ENCODE peak calls at places on chromosomes 6 and 20, in eight cellular contexts. One of them, this sample, is unnamed.

GRCh38 chr20:62195072-62195400 is 12.2 kb downstream of the MTG2 start:
- DNase-seq in GM12865: no peak
- DNase-seq in PC-3: no peak
- DNase-seq in GM23338: no peak
- DNase-seq in uterus: no peak
- DNase-seq in A549: no peak
- DNase-seq in psoas muscle: no peak
- DNase-seq in esophagus muscularis mucosa: no peak
- DNase-seq in this sample: no peak

GRCh38 chr20:14992071-14992654 is 654.8 kb upstream of the FLRT3 start:
- DNase-seq in GM12865: no peak
- DNase-seq in PC-3: peak
- DNase-seq in GM23338: no peak
- DNase-seq in uterus: no peak
- DNase-seq in A549: peak
- DNase-seq in psoas muscle: no peak
- DNase-seq in esophagus muscularis mucosa: no peak
- DNase-seq in this sample: no peak

GRCh38 chr6:95087394-95088097 is 489.8 kb upstream of the MANEA start:
- DNase-seq in GM12865: no peak
- DNase-seq in PC-3: peak
- DNase-seq in GM23338: no peak
- DNase-seq in uterus: no peak
- DNase-seq in A549: no peak
- DNase-seq in psoas muscle: no peak
- DNase-seq in esophagus muscularis mucosa: no peak
- DNase-seq in this sample: no peak

GRCh38 chr6:113564401-113565161 is 292.6 kb upstream of the MARCKS start:
- DNase-seq in GM12865: peak
- DNase-seq in PC-3: no peak
- DNase-seq in GM23338: peak
- DNase-seq in uterus: peak
- DNase-seq in A549: no peak
- DNase-seq in psoas muscle: peak
- DNase-seq in esophagus muscularis mucosa: peak
- DNase-seq in this sample: peak

GRCh38 chr20:57445298-57445697 is 54.1 kb downstream of the RBM38 start:
- DNase-seq in GM12865: no peak
- DNase-seq in PC-3: peak
- DNase-seq in GM23338: no peak
- DNase-seq in uterus: peak
- DNase-seq in A549: no peak
- DNase-seq in psoas muscle: peak
- DNase-seq in esophagus muscularis mucosa: no peak
- DNase-seq in this sample: no peak

GRCh38 chr6:107646176-107646575 is 156.3 kb downstream of the SOBP start:
- DNase-seq in GM12865: no peak
- DNase-seq in PC-3: no peak
- DNase-seq in GM23338: no peak
- DNase-seq in uterus: peak
- DNase-seq in A549: no peak
- DNase-seq in psoas muscle: peak
- DNase-seq in esophagus muscularis mucosa: no peak
- DNase-seq in this sample: no peak

GRCh38 chr6:113522376-113522775 is 334.8 kb upstream of the MARCKS start:
- DNase-seq in GM12865: no peak
- DNase-seq in PC-3: no peak
- DNase-seq in GM23338: no peak
- DNase-seq in uterus: no peak
- DNase-seq in A549: no peak
- DNase-seq in psoas muscle: no peak
- DNase-seq in esophagus muscularis mucosa: no peak
- DNase-seq in this sample: no peak

GRCh38 chr6:55874309-55874708 is 1.1 kb downstream of the BMP5 start:
- DNase-seq in GM12865: no peak
- DNase-seq in PC-3: no peak
- DNase-seq in GM23338: no peak
- DNase-seq in uterus: no peak
- DNase-seq in A549: no peak
- DNase-seq in psoas muscle: no peak
- DNase-seq in esophagus muscularis mucosa: no peak
- DNase-seq in this sample: no peak

GRCh38 chr20:62043131-62043914 is 22.4 kb downstream of the TAF4 start:
- DNase-seq in GM12865: no peak
- DNase-seq in PC-3: no peak
- DNase-seq in GM23338: no peak
- DNase-seq in uterus: peak
- DNase-seq in A549: no peak
- DNase-seq in psoas muscle: no peak
- DNase-seq in esophagus muscularis mucosa: no peak
- DNase-seq in this sample: no peak

GRCh38 chr6:134741193-134741521 is 208.7 kb downstream of the ALDH8A1 start:
- DNase-seq in GM12865: peak
- DNase-seq in PC-3: peak
- DNase-seq in GM23338: peak
- DNase-seq in uterus: no peak
- DNase-seq in A549: no peak
- DNase-seq in psoas muscle: no peak
- DNase-seq in esophagus muscularis mucosa: no peak
- DNase-seq in this sample: no peak

GRCh38 chr6:79763301-79763700 is 132.2 kb downstream of the SH3BGRL2 start:
- DNase-seq in GM12865: no peak
- DNase-seq in PC-3: no peak
- DNase-seq in GM23338: no peak
- DNase-seq in uterus: no peak
- DNase-seq in A549: no peak
- DNase-seq in psoas muscle: no peak
- DNase-seq in esophagus muscularis mucosa: no peak
- DNase-seq in this sample: no peak

GRCh38 chr6:19024737-19025136 is 637.6 kb downstream of the RNF144B start:
- DNase-seq in GM12865: peak
- DNase-seq in PC-3: peak
- DNase-seq in GM23338: peak
- DNase-seq in uterus: no peak
- DNase-seq in A549: peak
- DNase-seq in psoas muscle: no peak
- DNase-seq in esophagus muscularis mucosa: no peak
- DNase-seq in this sample: no peak

GRCh38 chr6:144528605-144529425 is 243.7 kb downstream of the UTRN start:
- DNase-seq in GM12865: peak
- DNase-seq in PC-3: peak
- DNase-seq in GM23338: peak
- DNase-seq in uterus: no peak
- DNase-seq in A549: no peak
- DNase-seq in psoas muscle: no peak
- DNase-seq in esophagus muscularis mucosa: no peak
- DNase-seq in this sample: no peak

GRCh38 chr20:12371955-12372354 is 454.3 kb downstream of the BTBD3 start:
- DNase-seq in GM12865: no peak
- DNase-seq in PC-3: no peak
- DNase-seq in GM23338: no peak
- DNase-seq in uterus: no peak
- DNase-seq in A549: no peak
- DNase-seq in psoas muscle: no peak
- DNase-seq in esophagus muscularis mucosa: no peak
- DNase-seq in this sample: no peak

GRCh38 chr20:40811660-40812414 is 122.8 kb upstream of the MAFB start:
- DNase-seq in GM12865: no peak
- DNase-seq in PC-3: no peak
- DNase-seq in GM23338: peak
- DNase-seq in uterus: no peak
- DNase-seq in A549: no peak
- DNase-seq in psoas muscle: no peak
- DNase-seq in esophagus muscularis mucosa: no peak
- DNase-seq in this sample: peak
- TF ChIP-seq CTCF in GM12865: peak
- TF ChIP-seq CTCF in PC-3: peak
- TF ChIP-seq CTCF in GM23338: peak
- TF ChIP-seq CTCF in uterus: no peak
- TF ChIP-seq CTCF in A549: no peak
- TF ChIP-seq CTCF in psoas muscle: no peak
- TF ChIP-seq CTCF in esophagus muscularis mucosa: no peak
- TF ChIP-seq CTCF in this sample: no peak

DNA sequence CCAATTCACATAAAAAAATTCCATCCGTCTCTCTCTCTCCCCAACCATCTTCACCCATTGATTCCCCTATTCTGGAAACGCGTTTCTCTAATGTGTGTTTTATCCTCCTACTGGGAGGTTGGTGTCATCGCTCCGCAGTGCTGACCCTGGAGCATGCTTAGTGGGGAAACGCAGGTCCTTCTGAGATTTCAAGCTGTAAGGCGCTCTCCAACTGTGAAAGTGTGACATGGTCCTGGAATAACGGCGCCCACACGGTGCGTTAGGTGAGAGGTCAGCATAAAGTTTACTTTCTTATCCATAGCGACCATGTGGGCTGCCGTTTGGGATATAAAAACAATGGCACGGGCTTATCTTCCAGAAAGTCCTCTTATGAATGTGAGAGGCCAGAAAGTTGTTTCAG is 123.9 kb downstream of the WDR27 start:
- DNase-seq in GM12865: no peak
- DNase-seq in PC-3: no peak
- DNase-seq in GM23338: peak
- DNase-seq in uterus: no peak
- DNase-seq in A549: no peak
- DNase-seq in psoas muscle: no peak
- DNase-seq in esophagus muscularis mucosa: no peak
- DNase-seq in this sample: no peak
- TF ChIP-seq CTCF in GM12865: no peak
- TF ChIP-seq CTCF in PC-3: no peak
- TF ChIP-seq CTCF in GM23338: no peak
- TF ChIP-seq CTCF in uterus: no peak
- TF ChIP-seq CTCF in A549: no peak
- TF ChIP-seq CTCF in psoas muscle: no peak
- TF ChIP-seq CTCF in esophagus muscularis mucosa: no peak
- TF ChIP-seq CTCF in this sample: no peak

GRCh38 chr20:33183292-33183691 is 15.3 kb downstream of the BPIFA2 start:
- DNase-seq in GM12865: no peak
- DNase-seq in PC-3: no peak
- DNase-seq in GM23338: peak
- DNase-seq in uterus: no peak
- DNase-seq in A549: no peak
- DNase-seq in psoas muscle: no peak
- DNase-seq in esophagus muscularis mucosa: no peak
- DNase-seq in this sample: no peak

GRCh38 chr20:33178726-33179125 is 10.8 kb downstream of the BPIFA2 start:
- DNase-seq in GM12865: no peak
- DNase-seq in PC-3: peak
- DNase-seq in GM23338: peak
- DNase-seq in uterus: no peak
- DNase-seq in A549: peak
- DNase-seq in psoas muscle: no peak
- DNase-seq in esophagus muscularis mucosa: no peak
- DNase-seq in this sample: no peak

GRCh38 chr20:33180169-33180568 is 12.2 kb downstream of the BPIFA2 start:
- DNase-seq in GM12865: no peak
- DNase-seq in PC-3: no peak
- DNase-seq in GM23338: no peak
- DNase-seq in uterus: no peak
- DNase-seq in A549: no peak
- DNase-seq in psoas muscle: no peak
- DNase-seq in esophagus muscularis mucosa: no peak
- DNase-seq in this sample: no peak

GRCh38 chr20:33177866-33178265 is 9.9 kb downstream of the BPIFA2 start:
- DNase-seq in GM12865: no peak
- DNase-seq in PC-3: no peak
- DNase-seq in GM23338: no peak
- DNase-seq in uterus: no peak
- DNase-seq in A549: no peak
- DNase-seq in psoas muscle: no peak
- DNase-seq in esophagus muscularis mucosa: no peak
- DNase-seq in this sample: no peak

GRCh38 chr20:33181482-33182093 is 13.6 kb downstream of the BPIFA2 start:
- DNase-seq in GM12865: no peak
- DNase-seq in PC-3: no peak
- DNase-seq in GM23338: peak
- DNase-seq in uterus: no peak
- DNase-seq in A549: no peak
- DNase-seq in psoas muscle: no peak
- DNase-seq in esophagus muscularis mucosa: no peak
- DNase-seq in this sample: no peak
- TF ChIP-seq CTCF in GM12865: no peak
- TF ChIP-seq CTCF in PC-3: peak
- TF ChIP-seq CTCF in GM23338: peak
- TF ChIP-seq CTCF in uterus: no peak
- TF ChIP-seq CTCF in A549: no peak
- TF ChIP-seq CTCF in psoas muscle: no peak
- TF ChIP-seq CTCF in esophagus muscularis mucosa: no peak
- TF ChIP-seq CTCF in this sample: no peak

DNA sequence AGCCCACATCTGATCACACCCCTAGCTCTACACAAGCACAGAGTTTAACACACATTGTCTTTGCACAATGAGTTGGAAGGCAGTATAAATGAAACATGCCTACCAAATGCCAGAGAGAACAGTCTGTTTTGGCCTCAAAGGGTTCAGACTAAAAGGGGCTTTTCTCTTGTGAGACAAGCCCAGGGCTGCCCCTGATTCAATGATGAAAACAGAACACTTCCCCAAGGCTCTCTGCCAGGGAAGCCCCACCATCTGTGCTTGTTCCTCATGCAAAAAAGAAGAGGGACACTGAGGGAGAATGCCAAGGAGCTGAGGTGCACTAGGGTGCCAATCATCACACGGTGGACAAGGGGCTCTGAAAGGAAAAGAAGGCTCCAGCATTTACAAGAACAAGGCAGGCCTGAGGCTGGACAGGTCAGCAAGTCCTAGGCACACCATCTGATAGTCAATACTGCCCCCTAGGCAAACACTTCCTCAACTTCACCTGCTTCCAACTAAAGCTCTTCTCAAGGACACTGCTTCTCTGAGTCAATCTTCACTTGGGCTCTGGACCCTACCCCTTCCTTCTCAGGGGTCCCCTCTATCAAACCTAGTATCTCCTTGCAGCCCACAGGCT is 37.5 kb upstream of the SLC4A11 start:
- DNase-seq in GM12865: peak
- DNase-seq in PC-3: peak
- DNase-seq in GM23338: peak
- DNase-seq in uterus: no peak
- DNase-seq in A549: peak
- DNase-seq in psoas muscle: no peak
- DNase-seq in esophagus muscularis mucosa: no peak
- DNase-seq in this sample: no peak
- TF ChIP-seq CTCF in GM12865: peak
- TF ChIP-seq CTCF in PC-3: peak
- TF ChIP-seq CTCF in GM23338: peak
- TF ChIP-seq CTCF in uterus: no peak
- TF ChIP-seq CTCF in A549: peak
- TF ChIP-seq CTCF in psoas muscle: peak
- TF ChIP-seq CTCF in esophagus muscularis mucosa: no peak
- TF ChIP-seq CTCF in this sample: no peak